ENCODE peak calls at places on chromosomes 3 and 15, in five cellular contexts. C, R, S, Q and Y are unnamed samples.

GRCh38 chr3:37766220-37766605 is 95.5 kb upstream of the CTDSPL start:
- DNase-seq in C (no peak), R (no peak), S (no peak), Q (no peak), Y (no peak)

GRCh38 chr3:133274477-133274876 is 125.4 kb upstream of the BFSP2 start:
- DNase-seq in C (no peak), R (no peak), S (no peak), Q (no peak), Y (no peak)

GRCh38 chr3:196689941-196690660 is 21.9 kb downstream of the CEP19 start:
- DNase-seq in C (no peak), R (no peak), S (no peak), Q (no peak), Y (no peak)

GRCh38 chr3:14472471-14473351 is 67.4 kb downstream of the GRIP2 start:
- DNase-seq in C (no peak), R (peak; percentile 78), S (no peak), Q (no peak), Y (peak; percentile 80)

GRCh38 chr3:2392981-2393380 is 294.3 kb downstream of the CNTN4 start:
- DNase-seq in C (no peak), R (no peak), S (no peak), Q (no peak), Y (no peak)

GRCh38 chr3:143337387-143337786 is 217.8 kb downstream of the CHST2 start:
- DNase-seq in C (no peak), R (no peak), S (no peak), Q (no peak), Y (no peak)

GRCh38 chr3:21995079-21995607 is 244.1 kb upstream of the ZNF385D start:
- DNase-seq in C (no peak), R (no peak), S (no peak), Q (no peak), Y (no peak)

GRCh38 chr3:16496408-16497222 is 16.9 kb downstream of the RFTN1 start:
- DNase-seq in C (no peak), R (no peak), S (no peak), Q (no peak), Y (no peak)

GRCh38 chr3:122982202-122983185 is 45.1 kb downstream of the SEMA5B start:
- DNase-seq in C (no peak), R (no peak), S (peak; percentile 39), Q (no peak), Y (no peak)

GRCh38 chr15:60652870-60653269 is 173.9 kb upstream of the ICE2 start:
- DNase-seq in C (no peak), R (no peak), S (no peak), Q (no peak), Y (no peak)

GRCh38 chr3:120791958-120792357 is 49.4 kb downstream of the GTF2E1 start:
- DNase-seq in C (no peak), R (no peak), S (no peak), Q (no peak), Y (no peak)

GRCh38 chr3:113194747-113195400 is 16.5 kb upstream of the BOC start:
- DNase-seq in C (no peak), R (no peak), S (no peak), Q (no peak), Y (no peak)

GRCh38 chr3:143000525-143000924 is 845 bp upstream of the U2SURP start:
- DNase-seq in C (peak; percentile 23), R (peak; percentile 33), S (no peak), Q (no peak), Y (peak; percentile 76)

GRCh38 chr3:115999001-115999400 is 375.7 kb downstream of the GAP43 start:
- DNase-seq in C (no peak), R (no peak), S (no peak), Q (no peak), Y (no peak)

GRCh38 chr3:43401171-43401570 is 114.8 kb downstream of the SNRK start:
- DNase-seq in C (no peak), R (no peak), S (no peak), Q (no peak), Y (no peak)

GRCh38 chr3:113275876-113276580 is 64.7 kb downstream of the BOC start:
- DNase-seq in C (peak; percentile 49), R (no peak), S (peak; percentile 68), Q (no peak), Y (no peak)

GRCh38 chr3:65828706-65829105 is 210.0 kb downstream of the MAGI1 start:
- DNase-seq in C (no peak), R (no peak), S (no peak), Q (no peak), Y (no peak)

GRCh38 chr15:71329041-71329440 is 213.8 kb downstream of the THSD4 start:
- DNase-seq in C (no peak), R (no peak), S (peak; percentile 32), Q (no peak), Y (no peak)

GRCh38 chr15:62439543-62440016 is 274.5 kb upstream of the C2CD4B start:
- DNase-seq in C (no peak), R (no peak), S (no peak), Q (no peak), Y (no peak)

GRCh38 chr3:140251678-140252077 is 316.7 kb downstream of the CLSTN2 start:
- DNase-seq in C (no peak), R (no peak), S (no peak), Q (no peak), Y (no peak)

GRCh38 chr3:9810846-9811245 is 784 bp downstream of the TTLL3 start:
- DNase-seq in C (no peak), R (no peak), S (no peak), Q (peak; percentile 67), Y (no peak)
- H3K4me3 ChIP-seq in C (no peak overlapping the region), R (peak overlapping the region; percentile 79), S (peak overlapping the region; percentile 53), Q (peak overlapping the region; percentile 69), Y (no peak overlapping the region)

GRCh38 chr15:87829651-87830050 is 426.9 kb downstream of the NTRK3 start:
- DNase-seq in C (no peak), R (no peak), S (peak; percentile 44), Q (no peak), Y (no peak)
- H3K27ac ChIP-seq in C (no peak overlapping the region), R (no peak overlapping the region), S (no peak overlapping the region), Q (no peak overlapping the region), Y (no peak overlapping the region)

GRCh38 chr3:76040946-76041345 is 255.6 kb upstream of the ZNF717 start:
- DNase-seq in C (no peak), R (no peak), S (no peak), Q (no peak), Y (no peak)

GRCh38 chr3:76047368-76047767 is 262.0 kb upstream of the ZNF717 start:
- DNase-seq in C (no peak), R (no peak), S (no peak), Q (no peak), Y (no peak)

GRCh38 chr3:76039431-76039830 is 254.1 kb upstream of the ZNF717 start:
- DNase-seq in C (no peak), R (no peak), S (no peak), Q (no peak), Y (no peak)

GRCh38 chr3:76044601-76045600 is 259.6 kb upstream of the ZNF717 start:
- DNase-seq in C (peak; percentile 70), R (no peak), S (no peak), Q (no peak), Y (no peak)

GRCh38 chr3:76043746-76044145 is 258.4 kb upstream of the ZNF717 start:
- DNase-seq in C (no peak), R (no peak), S (no peak), Q (no peak), Y (no peak)
- H3K4me3 ChIP-seq in C (no peak overlapping the region), R (no peak overlapping the region), S (no peak overlapping the region), Q (no peak overlapping the region), Y (no peak overlapping the region)

DNA sequence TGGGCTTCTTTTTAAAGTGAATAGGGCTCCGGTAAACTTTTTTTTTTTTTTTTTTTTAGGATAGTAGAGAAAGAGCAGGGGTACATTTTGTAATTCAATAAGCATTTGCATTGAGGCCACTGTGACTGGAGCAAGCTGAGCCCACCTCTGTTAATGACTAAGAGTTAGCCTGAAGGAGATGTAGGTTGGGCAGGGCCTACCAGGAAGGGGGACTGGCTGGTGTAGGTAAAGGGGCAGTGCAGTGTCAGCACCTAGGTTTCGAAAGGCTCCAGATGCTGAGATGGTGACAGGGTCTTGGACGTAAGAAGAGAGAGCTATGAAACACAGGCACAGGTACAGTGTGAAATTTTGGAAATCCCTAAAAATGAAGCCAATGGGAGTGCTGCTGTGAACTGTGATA is 30.7 kb downstream of the LPP start:
- DNase-seq in C (no peak), R (no peak), S (no peak), Q (no peak), Y (no peak)
- H3K27ac ChIP-seq in C (no peak overlapping the region), R (no peak overlapping the region), S (peak overlapping the region; percentile 85), Q (no peak overlapping the region), Y (no peak overlapping the region)